ENCODE peak calls at places on chromosomes 7 and 10, in six cellular contexts. G, H, R, X, N and V are unnamed samples.

GRCh38 chr10:92699518-92700272 is 9.9 kb downstream of the HHEX start:
- DNase-seq in G (peak), H (no peak), R (peak), X (peak), N (no peak), V (peak)

GRCh38 chr7:156993021-156993924 is 17.2 kb downstream of the MNX1 start:
- DNase-seq in G (no peak), H (no peak), R (no peak), X (no peak), N (no peak), V (no peak)

GRCh38 chr7:96114190-96114589 is 207.7 kb downstream of the SLC25A13 start:
- DNase-seq in G (no peak), H (no peak), R (no peak), X (no peak), N (no peak), V (no peak)

GRCh38 chr7:7237201-7237977 is 55.0 kb downstream of the C1GALT1 start:
- DNase-seq in G (no peak), H (no peak), R (no peak), X (no peak), N (no peak), V (peak)

GRCh38 chr7:149495785-149496641 is 1.6 kb downstream of the ZNF746 start:
- DNase-seq in G (peak), H (peak), R (no peak), X (peak), N (no peak), V (no peak)

GRCh38 chr10:97333601-97334369 is 744 bp downstream of the FRAT2 start:
- DNase-seq in G (peak), H (no peak), R (peak), X (peak), N (no peak), V (peak)

GRCh38 chr7:157405501-157405900 is 68.7 kb downstream of the DNAJB6 start:
- DNase-seq in G (no peak), H (no peak), R (no peak), X (no peak), N (no peak), V (no peak)

GRCh38 chr7:76077435-76077834 is 29.5 kb downstream of the MDH2 start:
- DNase-seq in G (no peak), H (no peak), R (no peak), X (no peak), N (no peak), V (no peak)

GRCh38 chr10:128642502-128642901 is 516.3 kb upstream of the MKI67 start:
- DNase-seq in G (no peak), H (no peak), R (no peak), X (no peak), N (no peak), V (no peak)

GRCh38 chr7:43758861-43759683 is 592 bp downstream of the BLVRA start:
- DNase-seq in G (peak), H (no peak), R (peak), X (peak), N (no peak), V (peak)

GRCh38 chr10:28375399-28376354 is 72.8 kb upstream of the MPP7 start:
- DNase-seq in G (peak), H (no peak), R (no peak), X (peak), N (no peak), V (no peak)

GRCh38 chr7:21749318-21749717 is 196.4 kb downstream of the CDCA7L start:
- DNase-seq in G (no peak), H (no peak), R (no peak), X (no peak), N (no peak), V (no peak)

GRCh38 chr7:157263156-157263555 is 73.6 kb upstream of the DNAJB6 start:
- DNase-seq in G (no peak), H (no peak), R (no peak), X (no peak), N (no peak), V (no peak)

GRCh38 chr10:113680172-113681111 is 730 bp downstream of the CASP7 start:
- DNase-seq in G (peak), H (no peak), R (peak), X (peak), N (peak), V (peak)

GRCh38 chr7:141820067-141820466 is 21.2 kb downstream of the PRSS37 start:
- DNase-seq in G (no peak), H (no peak), R (no peak), X (no peak), N (no peak), V (no peak)

GRCh38 chr7:26699761-26700160 is 164.6 kb downstream of the SKAP2 start:
- DNase-seq in G (no peak), H (no peak), R (no peak), X (no peak), N (no peak), V (no peak)

GRCh38 chr7:134709197-134709596 is 62.5 kb downstream of the BPGM start:
- DNase-seq in G (no peak), H (no peak), R (no peak), X (no peak), N (no peak), V (no peak)

GRCh38 chr10:100661546-100661945 is 83.8 kb upstream of the PAX2 start:
- DNase-seq in G (no peak), H (no peak), R (no peak), X (no peak), N (no peak), V (no peak)

GRCh38 chr7:120742370-120742769 is 115.6 kb downstream of the TSPAN12 start:
- DNase-seq in G (no peak), H (no peak), R (no peak), X (peak), N (no peak), V (no peak)

GRCh38 chr10:80517416-80518142 is 20.1 kb upstream of the SH2D4B start:
- DNase-seq in G (no peak), H (no peak), R (no peak), X (no peak), N (no peak), V (no peak)

GRCh38 chr7:4712371-4713182 is 30.5 kb downstream of the FOXK1 start:
- DNase-seq in G (peak), H (no peak), R (no peak), X (peak), N (no peak), V (no peak)

GRCh38 chr10:124026337-124026939 is 67.0 kb downstream of the CHST15 start:
- DNase-seq in G (no peak), H (no peak), R (no peak), X (no peak), N (no peak), V (no peak)

GRCh38 chr10:117541909-117542705 is 439 bp upstream of the EMX2 start:
- DNase-seq in G (peak), H (peak), R (no peak), X (peak), N (no peak), V (no peak)

GRCh38 chr10:89332092-89332633 is 4.4 kb downstream of the IFIT3 start:
- DNase-seq in G (peak), H (no peak), R (peak), X (peak), N (no peak), V (peak)

GRCh38 chr10:73262105-73262730 is 9.8 kb upstream of the MRPS16 start:
- DNase-seq in G (peak), H (peak), R (no peak), X (peak), N (no peak), V (no peak)

GRCh38 chr7:129777993-129778769 is 166.7 kb downstream of the NRF1 start:
- DNase-seq in G (no peak), H (no peak), R (no peak), X (no peak), N (no peak), V (no peak)

GRCh38 chr7:77330169-77330882 is 85.8 kb downstream of the GSAP start:
- DNase-seq in G (no peak), H (no peak), R (no peak), X (peak), N (no peak), V (no peak)

GRCh38 chr10:116069856-116070255 is 203.2 kb downstream of the GFRA1 start:
- DNase-seq in G (peak), H (no peak), R (no peak), X (no peak), N (no peak), V (no peak)

GRCh38 chr7:127940365-127941160 is 90.7 kb downstream of the LRRC4 start:
- DNase-seq in G (no peak), H (no peak), R (no peak), X (no peak), N (no peak), V (no peak)

GRCh38 chr10:75646931-75647330 is 215.5 kb downstream of the LRMDA start:
- DNase-seq in G (peak), H (no peak), R (no peak), X (no peak), N (no peak), V (no peak)

GRCh38 chr7:144821069-144821468 is 14.8 kb downstream of the TPK1 start:
- DNase-seq in G (no peak), H (no peak), R (no peak), X (no peak), N (no peak), V (no peak)

GRCh38 chr7:55570939-55571338 is 1.4 kb downstream of the VOPP1 start:
- DNase-seq in G (peak), H (no peak), R (no peak), X (peak), N (no peak), V (no peak)

GRCh38 chr7:135665072-135665471 is 2.8 kb downstream of the STMP1 start:
- DNase-seq in G (no peak), H (no peak), R (no peak), X (no peak), N (no peak), V (no peak)

GRCh38 chr10:77696584-77696983 is 59.0 kb upstream of the KCNMA1 start:
- DNase-seq in G (no peak), H (no peak), R (no peak), X (no peak), N (no peak), V (no peak)

GRCh38 chr10:89122431-89123066 is 84.6 kb downstream of the CH25H start:
- DNase-seq in G (peak), H (no peak), R (no peak), X (peak), N (no peak), V (no peak)

GRCh38 chr7:47741984-47742383 is 160.1 kb upstream of the TNS3 start:
- DNase-seq in G (no peak), H (no peak), R (no peak), X (no peak), N (no peak), V (no peak)

GRCh38 chr10:45404087-45404769 is 30.2 kb downstream of the ALOX5 start:
- DNase-seq in G (no peak), H (no peak), R (no peak), X (no peak), N (no peak), V (no peak)

GRCh38 chr7:44155191-44156185 is 14.4 kb upstream of the MYL7 start:
- DNase-seq in G (no peak), H (no peak), R (no peak), X (no peak), N (no peak), V (no peak)

GRCh38 chr7:34096135-34096775 is 190.9 kb downstream of the BMPER start:
- DNase-seq in G (peak), H (peak), R (no peak), X (peak), N (no peak), V (no peak)